ENCODE peak calls at places on chromosomes 7 and 10, in six cellular contexts. T, V, E, B, P and C are unnamed samples.
A peak's percentile ranks its signal among the peaks of the same experiment; 100 is the strongest.

GRCh38 chr7:43501881-43502280 is 81.0 kb upstream of the STK17A start:
- DNase-seq in P (no peak), B (no peak), V (no peak), E (no peak), T (no peak), C (no peak)

GRCh38 chr10:26588611-26589010 is 108.9 kb upstream of the PDSS1 start:
- DNase-seq in T (no peak), B (no peak), P (no peak), V (no peak), E (no peak), C (no peak)

GRCh38 chr10:131056781-131057180 is 254.7 kb downstream of the TCERG1L start:
- DNase-seq in B (no peak), V (no peak), T (no peak), P (no peak), E (no peak), C (peak; percentile 21)

GRCh38 chr10:124450010-124450782 is at the start of gene NKX1-2:
- DNase-seq in V (peak; percentile 89), E (no peak), B (no peak), P (no peak), T (no peak), C (no peak)

GRCh38 chr7:158424531-158424930 is 163.1 kb downstream of the PTPRN2 start:
- DNase-seq in T (no peak), V (no peak), B (no peak), P (no peak), E (no peak), C (peak; percentile 67)

GRCh38 chr7:136997735-136998134 is 129.3 kb downstream of the CHRM2 start:
- DNase-seq in B (no peak), V (no peak), T (no peak), E (no peak), P (no peak), C (no peak)

GRCh38 chr10:130666215-130666614 is 530.0 kb downstream of the GLRX3 start:
- DNase-seq in V (no peak), T (no peak), E (no peak), B (no peak), P (no peak), C (no peak)

GRCh38 chr10:70964881-70965280 is 76.5 kb upstream of the PCBD1 start:
- DNase-seq in T (no peak), V (no peak), E (no peak), B (no peak), P (no peak), C (no peak)

GRCh38 chr10:114561008-114561523 is 97.0 kb downstream of the ABLIM1 start:
- DNase-seq in T (no peak), P (no peak), B (no peak), V (no peak), E (no peak), C (no peak)

GRCh38 chr7:20785211-20786048 is 1.3 kb downstream of the SP8 start:
- DNase-seq in T (no peak), P (no peak), V (peak; percentile 68), B (no peak), E (peak; percentile 36), C (no peak)

GRCh38 chr7:8149222-8149621 is 112.7 kb downstream of the ICA1 start:
- DNase-seq in P (no peak), E (no peak), V (no peak), B (no peak), T (no peak), C (peak; percentile 23)

GRCh38 chr7:90625051-90625450 is 28.9 kb downstream of the CDK14 start:
- DNase-seq in V (no peak), E (no peak), B (no peak), P (no peak), T (peak; percentile 27), C (no peak)

GRCh38 chr10:59465089-59465488 is 102.7 kb upstream of the FAM13C start:
- DNase-seq in V (no peak), P (peak; percentile 2), B (no peak), E (no peak), T (no peak), C (no peak)

GRCh38 chr7:49255061-49255460 is 330.7 kb downstream of the CDC14C start:
- DNase-seq in B (no peak), E (no peak), V (no peak), T (no peak), P (no peak), C (no peak)

GRCh38 chr7:118573065-118573464 is 348.6 kb downstream of the ANKRD7 start:
- DNase-seq in E (no peak), V (no peak), B (no peak), P (no peak), T (no peak), C (no peak)

GRCh38 chr10:12588091-12588850 is 238.9 kb downstream of the CAMK1D start:
- DNase-seq in T (no peak), V (no peak), P (no peak), E (no peak), B (no peak), C (no peak)

GRCh38 chr7:119964640-119965542 is 308.1 kb upstream of the KCND2 start:
- DNase-seq in P (no peak), V (no peak), E (no peak), B (no peak), T (no peak), C (no peak)

GRCh38 chr7:48938539-48938938 is 14.2 kb downstream of the CDC14C start:
- DNase-seq in T (peak; percentile 34), E (no peak), B (no peak), P (no peak), V (no peak), C (no peak)

GRCh38 chr10:9860045-9860444 is 1157.6 kb upstream of the CELF2 start:
- DNase-seq in V (no peak), P (no peak), T (no peak), E (no peak), B (no peak), C (no peak)

GRCh38 chr10:123621910-123622309 is 44.2 kb upstream of the GPR26 start:
- DNase-seq in V (no peak), P (no peak), E (no peak), B (no peak), T (no peak), C (no peak)

GRCh38 chr10:49601857-49602256 is 8.3 kb upstream of the SLC18A3 start:
- DNase-seq in B (no peak), P (no peak), V (no peak), E (peak; percentile 22), T (no peak), C (no peak)

GRCh38 chr7:71389976-71390375 is 258.0 kb downstream of the GALNT17 start:
- DNase-seq in P (no peak), T (no peak), V (no peak), E (no peak), B (no peak), C (peak; percentile 58)

GRCh38 chr7:71384094-71384493 is 252.2 kb downstream of the GALNT17 start:
- DNase-seq in P (no peak), V (no peak), B (no peak), E (no peak), T (no peak), C (no peak)

GRCh38 chr7:71386200-71386599 is 254.3 kb downstream of the GALNT17 start:
- DNase-seq in E (no peak), P (no peak), B (no peak), T (no peak), V (no peak), C (no peak)

GRCh38 chr7:71385362-71385761 is 253.4 kb downstream of the GALNT17 start:
- DNase-seq in P (no peak), T (no peak), V (no peak), B (no peak), E (no peak), C (no peak)
- TF ChIP-seq POLR2A in P (no peak), T (no peak), V (no peak), B (no peak), E (no peak), C (no peak)

GRCh38 chr7:134857958-134858357 is 78.5 kb downstream of the CALD1 start:
- DNase-seq in P (no peak), E (no peak), V (no peak), T (no peak), B (no peak), C (no peak)

GRCh38 chr7:134856141-134856540 is 76.7 kb downstream of the CALD1 start:
- DNase-seq in B (no peak), P (no peak), E (no peak), T (no peak), V (no peak), C (no peak)

GRCh38 chr7:134856692-134857091 is 77.3 kb downstream of the CALD1 start:
- DNase-seq in T (no peak), V (no peak), B (no peak), E (no peak), P (no peak), C (no peak)

GRCh38 chr7:134855467-134855866 is 76.0 kb downstream of the CALD1 start:
- DNase-seq in P (no peak), E (no peak), B (no peak), T (no peak), V (no peak), C (no peak)

DNA sequence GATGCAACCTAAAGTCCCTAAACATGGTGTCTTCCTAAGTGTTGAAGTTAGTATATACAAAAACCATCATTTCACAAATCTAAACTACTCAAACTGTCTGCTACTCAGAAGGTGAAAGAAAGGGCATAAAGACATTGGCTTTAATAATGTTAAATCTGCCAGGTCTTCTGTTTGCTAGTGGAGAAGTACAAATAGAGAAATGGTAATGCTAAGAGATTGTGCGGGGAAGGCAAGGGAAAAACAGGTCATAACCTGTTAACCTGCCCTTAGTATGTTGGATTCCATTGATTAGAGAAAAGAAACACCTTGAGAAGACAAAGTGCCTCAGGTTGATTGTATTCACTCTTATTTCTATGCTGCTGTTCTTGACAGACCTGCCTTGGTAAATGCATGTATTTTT is 80.3 kb downstream of the CALD1 start:
- DNase-seq in V (no peak), E (no peak), T (no peak), P (no peak), B (no peak), C (no peak)
- TF ChIP-seq CTCF in V (no peak), E (no peak), T (no peak), P (no peak), B (no peak), C (no peak)

DNA sequence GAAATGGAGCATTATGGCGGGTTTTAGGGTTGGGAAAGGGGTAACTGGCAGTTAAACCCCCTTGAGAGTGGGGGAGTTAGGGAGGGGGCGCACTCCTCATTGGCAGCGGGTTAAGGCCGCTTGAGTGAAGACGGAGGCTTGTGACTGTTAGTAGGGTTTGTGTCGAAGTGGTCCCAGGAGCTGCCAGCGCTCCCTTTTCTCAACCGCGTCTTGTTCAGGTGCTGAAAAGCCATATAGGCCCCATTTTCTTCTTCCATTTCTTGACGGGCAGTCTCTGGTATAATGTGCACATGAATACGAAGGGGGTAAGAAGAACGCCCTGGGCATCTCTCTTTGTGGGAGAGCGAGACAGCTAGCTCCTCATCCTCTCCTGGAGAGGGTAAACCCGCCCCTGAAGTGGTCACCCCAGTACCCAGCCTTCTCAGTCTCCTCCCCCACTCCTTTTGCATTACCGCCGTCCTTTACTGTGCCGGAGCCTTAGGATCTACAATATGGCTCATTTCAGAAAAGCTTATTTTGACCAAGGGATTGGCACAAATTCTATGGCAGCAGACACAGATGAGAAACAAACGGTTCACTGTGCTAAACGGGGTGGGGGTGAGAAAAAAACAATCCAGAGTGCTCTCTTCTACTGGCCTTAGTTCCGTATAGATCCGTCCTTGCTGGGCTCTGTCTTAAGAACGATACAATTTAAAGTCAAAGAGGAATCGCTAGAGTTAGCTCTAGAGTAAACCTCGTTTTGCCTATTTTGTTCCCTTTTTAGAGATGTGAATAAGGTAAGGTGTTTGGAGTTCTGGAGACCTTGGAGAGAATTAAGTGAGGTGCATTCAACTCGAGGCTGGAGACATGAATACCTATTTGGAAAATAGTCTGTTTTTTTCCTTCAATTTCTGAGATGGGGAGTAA is 973 bp downstream of the KMT2E start:
- DNase-seq in E (peak; percentile 60), P (peak; percentile 35), V (peak; percentile 55), B (peak; percentile 66), T (peak; percentile 53), C (peak; percentile 76)
- TF ChIP-seq POLR2A in E (no peak), P (no peak), V (peak; percentile 11), B (peak; percentile 37), T (peak; percentile 13), C (peak; percentile 35)

GRCh38 chr7:44858161-44858560 is 10.3 kb upstream of the H2AZ2 start:
- DNase-seq in E (no peak), B (no peak), T (no peak), P (no peak), V (no peak), C (no peak)
- TF ChIP-seq CTCF in E (no peak), B (no peak), T (no peak), P (no peak), V (no peak), C (no peak)